ENCODE peak calls at places on chromosomes 16 and 17, in four cellular contexts. J is thoracic aorta; F is stimulated activated CD4-positive, alpha-beta T cell treated with anti-CD3 and anti-CD28 coated beads, TNF-alpha, amount 100 ng/mL, for 48 hours; K is stimulated activated naive B cell treated with anti-CD40 and anti-IgM and Interleukin-4, amounts not matched to agents 10 μg/mL and 1 μg/mL and 100 μg/mL, for 72 hours. X is an unnamed sample.

GRCh38 chr17:5840811-5841446 is 229.2 kb upstream of the WSCD1 start:
- DNase-seq in F (no peak), J (no peak), K (no peak), X (no peak)

GRCh38 chr16:81551821-81552304 is 107.3 kb downstream of the CMIP start:
- DNase-seq in J (no peak), K (no peak), F (no peak), X (no peak)

GRCh38 chr16:35598696-35599332 is 2139.4 kb downstream of the TP53TG3F start:
- DNase-seq in K (no peak), J (no peak), F (no peak), X (no peak)

GRCh38 chr17:67594115-67594878 is 123.4 kb upstream of the NOL11 start:
- DNase-seq in J (no peak), F (no peak), K (no peak), X (no peak)

GRCh38 chr17:27808629-27809028 is 8.3 kb upstream of the NOS2 start:
- DNase-seq in K (no peak), J (no peak), F (no peak), X (peak; percentile 29)

GRCh38 chr16:19588661-19589060 is 33.2 kb downstream of the VPS35L start:
- DNase-seq in K (no peak), F (no peak), J (no peak), X (no peak)

GRCh38 chr17:73591278-73592078 is 52.8 kb downstream of the SDK2 start:
- DNase-seq in F (no peak), J (no peak), K (peak; percentile 37), X (peak; percentile 18)

GRCh38 chr16:34801875-34802274 is 1342.5 kb downstream of the TP53TG3F start:
- DNase-seq in J (no peak), K (no peak), F (no peak), X (no peak)

GRCh38 chr16:22932032-22932771 is 118.2 kb downstream of the HS3ST2 start:
- DNase-seq in K (no peak), F (no peak), J (no peak), X (no peak)

GRCh38 chr17:4006165-4006589 is 41.9 kb upstream of the ATP2A3 start:
- DNase-seq in F (no peak), J (no peak), K (no peak), X (no peak)

GRCh38 chr16:8530756-8531155 is 59.6 kb downstream of the TMEM114 start:
- DNase-seq in J (no peak), F (no peak), K (no peak), X (no peak)

GRCh38 chr17:75487351-75488070 is 27.8 kb downstream of the CASKIN2 start:
- DNase-seq in J (no peak), K (peak; percentile 18), F (peak; percentile 18), X (peak; percentile 51)

GRCh38 chr17:76775021-76775420 is 37.1 kb downstream of the MFSD11 start:
- DNase-seq in J (no peak), F (no peak), K (no peak), X (no peak)

GRCh38 chr17:68794636-68795503 is 160.3 kb downstream of the ABCA8 start:
- DNase-seq in F (no peak), J (no peak), K (no peak), X (no peak)

GRCh38 chr17:65463242-65463641 is 98.2 kb downstream of the AXIN2 start:
- DNase-seq in K (no peak), F (no peak), J (peak; percentile 85), X (no peak)

GRCh38 chr17:19317359-19318095 is 45.0 kb downstream of the B9D1 start:
- DNase-seq in F (no peak), J (no peak), K (no peak), X (no peak)

GRCh38 chr16:17578921-17579876 is 108.4 kb upstream of the XYLT1 start:
- DNase-seq in J (peak; percentile 29), K (peak; percentile 46), F (peak; percentile 51), X (peak; percentile 73)

GRCh38 chr16:64012166-64012565 is 1109.7 kb downstream of the CDH11 start:
- DNase-seq in K (no peak), F (no peak), J (no peak), X (no peak)

GRCh38 chr17:42313773-42314566 is 25.7 kb downstream of the STAT5A start:
- DNase-seq in K (no peak), J (no peak), F (no peak), X (peak; percentile 52)

GRCh38 chr16:68901910-68902309 is 58.6 kb downstream of the TANGO6 start:
- DNase-seq in F (no peak), K (no peak), J (no peak), X (no peak)

GRCh38 chr17:38898812-38899348 is 26.5 kb upstream of the LASP1NB start:
- DNase-seq in J (no peak), F (peak; percentile 84), K (peak; percentile 86), X (peak; percentile 90)

GRCh38 chr17:77451271-77451893 is 310.6 kb downstream of the SEC14L1 start:
- DNase-seq in J (no peak), F (no peak), K (no peak), X (peak; percentile 78)

GRCh38 chr16:74748042-74748709 is 26.4 kb downstream of the FA2H start:
- DNase-seq in F (no peak), J (no peak), K (no peak), X (no peak)

GRCh38 chr17:30112794-30113193 is 3.8 kb upstream of the NSRP1 start:
- DNase-seq in F (no peak), J (no peak), K (no peak), X (no peak)

GRCh38 chr16:85573696-85574641 is 39.2 kb upstream of the GSE1 start:
- DNase-seq in K (no peak), F (no peak), J (peak; percentile 65), X (no peak)

GRCh38 chr17:82820278-82821251 is 19.3 kb downstream of the ZNF750 start:
- DNase-seq in K (no peak), J (no peak), F (no peak), X (no peak)

GRCh38 chr16:84041421-84041820 is 1.2 kb downstream of the SLC38A8 start:
- DNase-seq in K (no peak), F (no peak), J (no peak), X (no peak)

GRCh38 chr17:80845863-80846671 is 145.6 kb upstream of the CHMP6 start:
- DNase-seq in K (no peak), F (no peak), J (no peak), X (no peak)

GRCh38 chr17:41098476-41098875 is 534 bp upstream of the KRTAP4-8 start:
- DNase-seq in J (no peak), K (no peak), F (no peak), X (no peak)

GRCh38 chr17:81635973-81636504 is 873 bp downstream of the NPLOC4 start:
- DNase-seq in F (no peak), J (no peak), K (no peak), X (no peak)

GRCh38 chr17:32445976-32446375 is 1.7 kb downstream of the PSMD11 start:
- DNase-seq in J (no peak), F (no peak), K (no peak), X (no peak)

GRCh38 chr17:30173649-30174048 is 57.0 kb downstream of the NSRP1 start:
- DNase-seq in F (no peak), K (no peak), J (no peak), X (peak; percentile 31)

GRCh38 chr16:11988258-11988978 is 11.9 kb downstream of the SNX29 start:
- DNase-seq in J (no peak), K (no peak), F (no peak), X (no peak)

GRCh38 chr17:70168044-70168978 is 1.0 kb upstream of the KCNJ2 start:
- DNase-seq in K (peak; percentile 6), F (no peak), J (no peak), X (peak; percentile 21)

GRCh38 chr16:81688182-81688581 is 90.9 kb upstream of the PLCG2 start:
- DNase-seq in J (no peak), K (no peak), F (no peak), X (peak; percentile 49)

GRCh38 chr16:75110637-75111513 is 5.7 kb downstream of the LDHD start:
- DNase-seq in K (peak; percentile 69), J (peak; percentile 60), F (peak; percentile 74), X (peak; percentile 87)

GRCh38 chr16:1460602-1461138 is 14.2 kb downstream of the CLCN7 start:
- DNase-seq in F (no peak), J (no peak), K (no peak), X (no peak)